ENCODE peak calls at places on chromosomes 7 and 10, in eight cellular contexts. I is adrenal gland, Q is IMR-90, J is GM12878, P is A549, B is suprapubic skin, R is ovary, V is gastrocnemius medialis. Y is an unnamed sample.

GRCh38 chr10:27986831-27987230 is 12.0 kb downstream of the ODAD2 start:
- DNase-seq in J (no peak), R (no peak), Q (no peak), I (no peak), P (no peak), B (no peak), V (no peak), Y (no peak)

GRCh38 chr7:90669002-90669401 is 72.9 kb downstream of the CDK14 start:
- DNase-seq in I (no peak), Q (no peak), V (no peak), R (no peak), P (no peak), B (no peak), J (no peak), Y (no peak)

GRCh38 chr7:135761751-135762488 is 13.3 kb upstream of the FAM180A start:
- DNase-seq in P (no peak), B (no peak), R (no peak), V (no peak), I (no peak), Q (peak), J (no peak), Y (no peak)

GRCh38 chr10:131214521-131215244 is 96.8 kb downstream of the TCERG1L start:
- DNase-seq in B (peak), R (no peak), I (no peak), J (no peak), V (no peak), Q (no peak), P (no peak), Y (peak)

GRCh38 chr7:64184376-64184775 is 22.6 kb upstream of the ZNF735 start:
- DNase-seq in J (no peak), V (no peak), Q (no peak), R (no peak), I (no peak), B (no peak), P (no peak), Y (no peak)

GRCh38 chr7:158431941-158432347 is 155.7 kb downstream of the PTPRN2 start:
- DNase-seq in V (peak), J (no peak), Q (peak), B (no peak), R (peak), I (peak), P (peak), Y (peak)

GRCh38 chr10:11345224-11346054 is 266.0 kb downstream of the USP6NL start:
- DNase-seq in V (no peak), Q (no peak), R (no peak), I (no peak), P (peak), J (peak), B (no peak), Y (peak)

GRCh38 chr7:18278306-18278705 is 217.2 kb upstream of the HDAC9 start:
- DNase-seq in P (peak), B (no peak), V (no peak), J (no peak), I (no peak), Q (no peak), R (no peak), Y (no peak)

GRCh38 chr7:121328508-121329459 is at the start of gene WNT16:
- DNase-seq in Q (no peak), P (no peak), R (no peak), I (no peak), B (peak), J (no peak), V (no peak), Y (no peak)

GRCh38 chr7:157539521-157539920 is 202.7 kb downstream of the DNAJB6 start:
- DNase-seq in R (no peak), B (peak), P (no peak), V (no peak), Q (no peak), I (no peak), J (no peak), Y (no peak)

GRCh38 chr7:130910949-130911944 is 177.2 kb upstream of the KLF14 start:
- DNase-seq in V (no peak), Q (peak), J (no peak), P (peak), B (no peak), R (no peak), I (no peak), Y (no peak)

GRCh38 chr7:158682456-158682855 is 22.1 kb downstream of the NCAPG2 start:
- DNase-seq in P (no peak), B (no peak), R (no peak), Q (no peak), I (no peak), J (no peak), V (no peak), Y (no peak)

GRCh38 chr10:9342865-9343450 is 1288.5 kb downstream of the GATA3 start:
- DNase-seq in J (no peak), R (no peak), P (peak), B (no peak), Q (peak), I (no peak), V (no peak), Y (peak)

GRCh38 chr10:49168821-49169495 is 19.2 kb downstream of the TMEM273 start:
- DNase-seq in R (no peak), V (no peak), J (no peak), I (no peak), B (no peak), P (no peak), Q (peak), Y (no peak)

GRCh38 chr7:5695037-5695708 is 86.3 kb downstream of the RNF216 start:
- DNase-seq in J (peak), Q (peak), B (no peak), I (no peak), P (no peak), R (peak), V (no peak), Y (no peak)
- H3K4me3 ChIP-seq in J (peak), Q (peak), B (peak), I (no peak), P (no peak), R (peak), V (no peak), Y (no peak)

GRCh38 chr7:99505324-99505662 is 831 bp downstream of the ZKSCAN5 start:
- DNase-seq in I (no peak), J (no peak), V (no peak), Q (no peak), B (no peak), P (no peak), R (no peak), Y (no peak)

GRCh38 chr7:99499713-99500636 is at the start of gene ZNF394:
- DNase-seq in I (peak), Q (peak), R (peak), B (peak), P (peak), J (peak), V (peak), Y (peak)

GRCh38 chr7:99500637-99501009 is 542 bp upstream of the ZNF394 start:
- DNase-seq in J (no peak), P (no peak), I (no peak), V (no peak), B (no peak), R (no peak), Q (no peak), Y (no peak)

GRCh38 chr7:99504603-99505323 is at the start of gene ZKSCAN5:
- DNase-seq in B (peak), R (peak), P (peak), V (peak), I (peak), J (peak), Q (peak), Y (peak)

DNA sequence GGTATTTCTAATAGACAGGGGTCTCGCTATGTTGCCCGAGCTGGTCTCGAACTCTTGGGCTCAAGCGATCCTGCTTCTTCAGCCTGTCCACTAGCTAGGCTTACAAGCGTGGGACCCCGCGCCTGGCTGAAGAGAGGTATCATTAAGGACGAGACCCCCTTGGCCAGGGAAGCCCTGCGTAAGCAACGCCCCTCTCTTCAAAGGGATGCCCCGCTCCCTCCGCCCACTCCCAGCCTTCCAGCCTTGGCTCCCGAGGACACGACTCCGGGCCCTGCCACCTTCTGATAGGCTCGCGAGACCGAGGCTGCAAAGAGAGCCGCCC is 220 bp upstream of the ZKSCAN5 start:
- DNase-seq in B (peak), Q (no peak), R (no peak), J (no peak), I (no peak), V (no peak), P (no peak), Y (no peak)
- TF ChIP-seq POLR2A in B (no peak), Q (no peak), R (no peak), J (no peak), I (no peak), V (no peak), P (no peak), Y (no peak)

DNA sequence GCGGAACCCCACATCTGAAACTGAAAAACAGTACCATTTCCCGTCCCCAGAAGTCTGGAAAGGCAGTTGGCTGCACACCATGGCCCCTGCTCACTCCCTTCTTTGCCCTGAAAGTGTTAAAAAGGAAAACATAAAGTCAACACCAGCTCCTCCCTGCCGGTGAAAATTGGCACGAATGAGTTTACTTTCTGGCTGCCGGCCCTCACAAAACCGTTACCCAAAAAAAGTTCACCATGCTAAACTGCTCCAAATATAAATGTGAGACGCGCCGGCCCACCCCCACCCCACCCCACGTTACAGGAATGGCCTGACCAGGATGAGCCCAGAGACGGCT is 1.2 kb downstream of the DIP2C start:
- DNase-seq in V (no peak), B (no peak), P (no peak), I (no peak), R (no peak), J (no peak), Q (no peak), Y (no peak)
- H3K4me3 ChIP-seq in V (peak), B (peak), P (peak), I (peak), R (peak), J (no peak), Q (peak), Y (no peak)

GRCh38 chr7:27174077-27175004 is at the start of gene HOXA10:
- DNase-seq in I (peak), R (no peak), Q (no peak), P (no peak), J (no peak), V (peak), B (peak), Y (peak)

GRCh38 chr7:27172388-27172774 is 1.7 kb downstream of the HOXA10 start:
- DNase-seq in B (peak), I (peak), P (no peak), Q (no peak), J (no peak), R (no peak), V (peak), Y (peak)

GRCh38 chr7:27171636-27172387 is 2.3 kb downstream of the HOXA10 start:
- DNase-seq in Q (no peak), I (no peak), J (no peak), R (no peak), V (peak), P (no peak), B (peak), Y (no peak)

GRCh38 chr7:27173412-27174076 is 576 bp downstream of the HOXA10 start:
- DNase-seq in I (peak), R (no peak), J (no peak), B (peak), Q (no peak), P (no peak), V (peak), Y (peak)

DNA sequence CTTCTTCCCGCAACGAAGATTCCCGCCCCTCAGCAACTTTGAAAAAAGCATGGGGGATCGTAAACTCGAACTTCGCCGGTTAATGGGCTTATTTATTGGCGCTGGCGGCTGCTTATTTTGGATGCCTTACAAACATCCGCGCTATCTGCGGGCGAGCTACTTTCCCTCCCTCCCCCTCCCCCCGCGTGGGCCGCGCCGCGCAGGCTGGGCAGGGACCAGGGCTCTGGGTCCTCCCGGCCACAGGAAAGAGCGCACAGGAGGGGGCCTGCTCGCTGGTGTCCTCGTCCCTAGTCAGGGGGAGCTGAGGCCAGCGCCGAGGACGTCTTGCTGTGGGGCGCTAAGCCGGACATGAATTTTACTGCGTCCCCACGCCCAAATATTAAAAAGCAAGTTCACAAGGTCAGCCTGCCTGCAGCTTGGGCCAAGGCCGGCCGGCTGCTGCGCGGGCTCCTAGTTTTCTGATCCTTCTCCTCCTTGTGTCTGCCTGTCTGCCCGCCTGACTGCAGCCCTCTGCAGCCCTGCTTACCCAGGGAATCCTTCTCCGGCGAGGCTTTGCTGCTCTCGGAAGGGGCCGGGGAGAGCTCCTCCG is 1.2 kb downstream of the HOXA10 start:
- DNase-seq in P (peak), B (peak), V (peak), Q (no peak), I (peak), J (no peak), R (peak), Y (peak)
- TF ChIP-seq POLR2A in P (no peak), B (no peak), V (peak), Q (no peak), I (no peak), J (no peak), R (no peak), Y (no peak)

DNA sequence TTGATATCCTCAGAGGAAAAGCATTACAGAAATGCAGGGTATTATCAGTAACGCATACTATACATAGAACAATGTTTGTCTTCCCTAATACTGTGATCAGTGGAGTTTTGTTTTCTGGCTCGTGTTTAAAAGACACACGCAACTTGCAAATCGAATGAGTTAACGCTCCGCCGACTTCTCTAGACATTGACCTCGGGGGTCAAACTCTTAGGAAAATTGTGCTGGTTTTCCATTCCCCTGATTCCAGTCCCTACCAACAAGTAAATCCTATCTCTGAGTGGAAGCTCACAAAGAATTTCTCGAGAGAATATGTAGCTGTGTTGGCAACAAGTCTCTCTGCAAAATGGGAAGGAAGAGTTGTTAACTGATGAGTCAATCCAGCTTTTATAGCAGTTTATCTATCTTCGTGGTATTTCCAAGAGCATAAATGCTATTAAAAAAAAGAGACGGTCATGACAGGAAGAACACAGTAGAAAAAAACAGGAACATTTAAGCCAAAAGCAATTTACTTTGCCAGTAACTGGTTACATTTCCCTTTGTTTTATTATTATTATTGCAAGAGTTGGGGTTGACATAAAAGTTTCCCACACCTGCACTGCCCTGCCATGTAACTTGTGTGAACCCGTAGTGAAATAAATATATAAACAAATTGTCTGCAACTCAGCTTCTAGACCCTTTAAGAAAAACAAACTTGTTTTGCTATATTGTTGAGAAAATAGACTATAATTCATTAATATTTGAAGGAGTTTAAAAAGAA is 144.4 kb downstream of the ARID5B start:
- DNase-seq in R (no peak), I (no peak), B (no peak), P (no peak), V (no peak), J (no peak), Q (peak), Y (no peak)
- H3K4me3 ChIP-seq in R (peak), I (no peak), B (peak), P (no peak), V (peak), J (peak), Q (peak), Y (no peak)

GRCh38 chr10:69318087-69318996 is 40.0 kb downstream of the HK1 start:
- DNase-seq in J (peak), Q (peak), B (peak), P (peak), I (peak), V (peak), R (peak), Y (peak)
- TF ChIP-seq POLR2A in J (peak), Q (peak), B (peak), P (peak), I (peak), V (peak), R (peak), Y (peak)

DNA sequence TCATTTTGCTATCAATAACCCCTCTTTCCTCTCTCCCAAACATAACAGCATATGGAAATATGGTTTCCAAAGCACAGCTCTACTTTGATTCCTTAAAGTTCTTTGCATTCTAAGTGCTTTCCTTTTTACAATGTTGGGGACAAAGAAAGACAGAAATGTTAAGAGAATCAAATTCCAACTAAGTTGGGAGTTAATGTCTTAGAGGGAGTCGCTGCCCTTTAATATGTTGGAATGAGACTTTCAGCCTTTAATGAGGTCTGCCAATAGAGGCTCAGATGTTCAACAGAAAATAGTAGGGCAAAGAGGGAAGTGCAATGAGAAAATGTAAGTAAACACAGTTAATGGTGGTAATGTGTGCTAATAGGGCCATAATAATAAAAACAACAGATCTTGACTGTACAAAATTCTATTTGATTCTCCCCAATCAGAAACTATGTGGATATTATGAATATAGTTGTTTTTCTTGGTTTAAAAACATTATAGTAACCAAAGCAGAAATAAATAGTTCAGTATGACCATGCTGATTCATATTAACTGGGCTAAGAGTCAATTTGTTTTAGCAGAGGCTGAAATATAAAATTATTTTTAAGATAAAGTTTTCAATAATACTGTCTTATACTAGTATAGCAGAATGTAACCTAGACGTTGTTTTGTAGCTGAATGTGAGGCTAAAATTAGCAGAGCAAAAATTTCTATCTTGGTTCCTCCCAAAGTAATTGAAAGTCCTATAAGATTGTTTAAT is 10.3 kb downstream of the HYCC1 start:
- DNase-seq in J (no peak), I (no peak), Q (peak), V (no peak), P (no peak), B (no peak), R (no peak), Y (no peak)
- H3K4me3 ChIP-seq in J (no peak), I (no peak), Q (no peak), V (no peak), P (no peak), B (no peak), R (no peak), Y (no peak)

GRCh38 chr7:101128040-101128834 is 1.3 kb downstream of the SERPINE1 start:
- DNase-seq in Q (no peak), R (no peak), I (no peak), P (no peak), J (no peak), V (no peak), B (no peak), Y (no peak)
- TF ChIP-seq POLR2A in Q (peak), R (no peak), I (peak), P (no peak), J (no peak), V (no peak), B (no peak), Y (no peak)

GRCh38 chr7:95718556-95719410 is 53.6 kb upstream of the DYNC1I1 start:
- DNase-seq in B (no peak), P (peak), I (no peak), R (no peak), Q (peak), V (no peak), J (no peak), Y (no peak)
- H3K4me3 ChIP-seq in B (no peak), P (no peak), I (no peak), R (no peak), Q (no peak), V (no peak), J (no peak), Y (no peak)

DNA sequence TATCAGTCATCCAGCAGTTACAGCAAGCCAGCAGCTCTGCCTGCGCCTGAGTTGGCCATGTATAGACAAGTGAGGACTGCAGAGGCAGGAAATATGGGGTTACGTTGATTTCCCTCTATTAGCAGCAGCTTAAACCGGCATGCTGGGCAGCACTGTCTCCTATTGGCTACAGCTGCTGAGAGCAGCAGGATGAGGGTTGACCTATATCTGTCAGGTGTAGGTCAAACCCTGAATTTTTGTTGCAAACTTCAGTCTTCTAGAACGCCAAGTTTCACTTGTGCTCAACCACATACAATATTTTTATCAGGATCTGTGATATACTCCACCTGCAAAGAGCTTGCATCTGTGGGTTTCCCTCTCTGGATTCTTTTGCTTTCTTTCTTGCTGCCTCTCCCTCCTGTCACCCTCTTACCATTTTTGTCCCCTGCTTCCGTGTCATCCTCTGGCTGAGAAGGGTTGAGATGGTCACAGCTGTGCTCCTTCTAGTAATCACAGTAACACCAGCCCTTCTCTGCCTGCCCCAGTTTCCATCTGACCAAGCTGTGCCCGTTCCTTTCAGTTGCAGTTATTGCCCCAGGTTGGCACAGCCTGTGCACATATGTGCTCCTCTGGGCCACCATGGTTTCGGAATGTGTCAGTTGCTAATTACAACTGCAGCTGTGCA is 23.8 kb upstream of the GLCCI1 start:
- DNase-seq in I (no peak), P (no peak), Q (no peak), R (no peak), B (no peak), V (peak), J (peak), Y (peak)
- TF ChIP-seq POLR2A in I (no peak), P (no peak), Q (no peak), R (no peak), B (no peak), V (no peak), J (peak), Y (no peak)

Y was measured in body of pancreas.